ENCODE peak calls at places on chromosomes 7 and 10, in six cellular contexts. One of them, this sample, is unnamed.
A peak's percentile ranks its signal among the peaks of the same experiment; 100 is the strongest.

GRCh38 chr7:42876182-42877068 is 35.4 kb downstream of the C7orf25 start:
- DNase-seq in cardiac muscle cell: peak; percentile 73
- DNase-seq in ascending aorta: no peak
- DNase-seq in CD8-positive, alpha-beta T cell: no peak
- DNase-seq in GM12878: no peak
- DNase-seq in astrocyte of the spinal cord: peak; percentile 55
- DNase-seq in this sample: peak; percentile 66

GRCh38 chr7:96778263-96778662 is 68.6 kb upstream of the SEM1 start:
- DNase-seq in ascending aorta: no peak
- DNase-seq in astrocyte of the spinal cord: no peak
- DNase-seq in cardiac muscle cell: no peak
- DNase-seq in CD8-positive, alpha-beta T cell: no peak
- DNase-seq in GM12878: no peak
- DNase-seq in this sample: no peak

GRCh38 chr10:72038458-72039001 is 49.8 kb downstream of the SPOCK2 start:
- DNase-seq in GM12878: no peak
- DNase-seq in cardiac muscle cell: no peak
- DNase-seq in astrocyte of the spinal cord: no peak
- DNase-seq in CD8-positive, alpha-beta T cell: no peak
- DNase-seq in ascending aorta: no peak
- DNase-seq in this sample: no peak

GRCh38 chr10:70575874-70576802 is 26.4 kb downstream of the PRF1 start:
- DNase-seq in CD8-positive, alpha-beta T cell: no peak
- DNase-seq in cardiac muscle cell: peak; percentile 83
- DNase-seq in ascending aorta: no peak
- DNase-seq in astrocyte of the spinal cord: peak; percentile 83
- DNase-seq in GM12878: peak; percentile 81
- DNase-seq in this sample: peak; percentile 73

GRCh38 chr10:50452603-50453002 is 171.2 kb downstream of the SGMS1 start:
- DNase-seq in CD8-positive, alpha-beta T cell: no peak
- DNase-seq in ascending aorta: no peak
- DNase-seq in GM12878: no peak
- DNase-seq in astrocyte of the spinal cord: no peak
- DNase-seq in cardiac muscle cell: no peak
- DNase-seq in this sample: no peak

GRCh38 chr10:436911-437665 is 252.4 kb downstream of the DIP2C start:
- DNase-seq in GM12878: no peak
- DNase-seq in ascending aorta: no peak
- DNase-seq in cardiac muscle cell: no peak
- DNase-seq in astrocyte of the spinal cord: no peak
- DNase-seq in CD8-positive, alpha-beta T cell: no peak
- DNase-seq in this sample: no peak

GRCh38 chr7:157497744-157498541 is 161.1 kb downstream of the DNAJB6 start:
- DNase-seq in cardiac muscle cell: no peak
- DNase-seq in GM12878: no peak
- DNase-seq in astrocyte of the spinal cord: no peak
- DNase-seq in CD8-positive, alpha-beta T cell: no peak
- DNase-seq in ascending aorta: no peak
- DNase-seq in this sample: no peak

GRCh38 chr7:150388709-150389531 is 9.8 kb downstream of the ZNF775 start:
- DNase-seq in GM12878: no peak
- DNase-seq in cardiac muscle cell: peak; percentile 43
- DNase-seq in astrocyte of the spinal cord: peak; percentile 70
- DNase-seq in ascending aorta: no peak
- DNase-seq in CD8-positive, alpha-beta T cell: no peak
- DNase-seq in this sample: peak; percentile 82

GRCh38 chr7:71824356-71824755 is 587.8 kb downstream of the CALN1 start:
- DNase-seq in CD8-positive, alpha-beta T cell: no peak
- DNase-seq in ascending aorta: no peak
- DNase-seq in GM12878: no peak
- DNase-seq in cardiac muscle cell: no peak
- DNase-seq in astrocyte of the spinal cord: peak; percentile 89
- DNase-seq in this sample: no peak

GRCh38 chr10:119860866-119861601 is 11.6 kb downstream of the MCMBP start:
- DNase-seq in astrocyte of the spinal cord: no peak
- DNase-seq in CD8-positive, alpha-beta T cell: no peak
- DNase-seq in ascending aorta: no peak
- DNase-seq in cardiac muscle cell: no peak
- DNase-seq in GM12878: no peak
- DNase-seq in this sample: no peak

GRCh38 chr7:70721500-70721899 is 410.4 kb upstream of the GALNT17 start:
- DNase-seq in ascending aorta: no peak
- DNase-seq in astrocyte of the spinal cord: no peak
- DNase-seq in CD8-positive, alpha-beta T cell: no peak
- DNase-seq in GM12878: no peak
- DNase-seq in cardiac muscle cell: no peak
- DNase-seq in this sample: no peak

GRCh38 chr10:88466786-88467185 is 116.3 kb downstream of the RNLS start:
- DNase-seq in cardiac muscle cell: no peak
- DNase-seq in GM12878: no peak
- DNase-seq in CD8-positive, alpha-beta T cell: no peak
- DNase-seq in astrocyte of the spinal cord: no peak
- DNase-seq in ascending aorta: no peak
- DNase-seq in this sample: no peak

GRCh38 chr10:11687357-11687771 is 54.8 kb upstream of the ECHDC3 start:
- DNase-seq in astrocyte of the spinal cord: no peak
- DNase-seq in GM12878: no peak
- DNase-seq in cardiac muscle cell: no peak
- DNase-seq in CD8-positive, alpha-beta T cell: no peak
- DNase-seq in ascending aorta: no peak
- DNase-seq in this sample: no peak

GRCh38 chr7:260441-261281 is 29.3 kb upstream of the FOXL3 start:
- DNase-seq in ascending aorta: no peak
- DNase-seq in CD8-positive, alpha-beta T cell: no peak
- DNase-seq in GM12878: no peak
- DNase-seq in cardiac muscle cell: no peak
- DNase-seq in astrocyte of the spinal cord: no peak
- DNase-seq in this sample: no peak

GRCh38 chr10:27485368-27485767 is 18.7 kb upstream of the RAB18 start:
- DNase-seq in GM12878: no peak
- DNase-seq in astrocyte of the spinal cord: no peak
- DNase-seq in CD8-positive, alpha-beta T cell: no peak
- DNase-seq in ascending aorta: no peak
- DNase-seq in cardiac muscle cell: no peak
- DNase-seq in this sample: no peak

GRCh38 chr10:111486346-111486745 is 409.5 kb downstream of the ADRA2A start:
- DNase-seq in CD8-positive, alpha-beta T cell: no peak
- DNase-seq in ascending aorta: no peak
- DNase-seq in cardiac muscle cell: no peak
- DNase-seq in astrocyte of the spinal cord: no peak
- DNase-seq in GM12878: no peak
- DNase-seq in this sample: no peak

GRCh38 chr7:142711722-142712616 is 37.3 kb upstream of the PRSS1 start:
- DNase-seq in GM12878: no peak
- DNase-seq in cardiac muscle cell: peak; percentile 45
- DNase-seq in ascending aorta: no peak
- DNase-seq in astrocyte of the spinal cord: peak; percentile 40
- DNase-seq in CD8-positive, alpha-beta T cell: no peak
- DNase-seq in this sample: peak; percentile 24

GRCh38 chr7:69283421-69283820 is 314.9 kb upstream of the AUTS2 start:
- DNase-seq in cardiac muscle cell: no peak
- DNase-seq in ascending aorta: no peak
- DNase-seq in GM12878: no peak
- DNase-seq in CD8-positive, alpha-beta T cell: no peak
- DNase-seq in astrocyte of the spinal cord: peak; percentile 14
- DNase-seq in this sample: no peak

GRCh38 chr7:107318523-107319160 is 149.8 kb downstream of the HBP1 start:
- DNase-seq in CD8-positive, alpha-beta T cell: no peak
- DNase-seq in astrocyte of the spinal cord: peak; percentile 14
- DNase-seq in ascending aorta: no peak
- DNase-seq in GM12878: no peak
- DNase-seq in cardiac muscle cell: no peak
- DNase-seq in this sample: no peak

GRCh38 chr7:64887756-64888508 is 15.1 kb upstream of the ZNF273 start:
- DNase-seq in GM12878: no peak
- DNase-seq in CD8-positive, alpha-beta T cell: peak; percentile 41
- DNase-seq in ascending aorta: no peak
- DNase-seq in astrocyte of the spinal cord: no peak
- DNase-seq in cardiac muscle cell: peak; percentile 41
- DNase-seq in this sample: peak; percentile 31

GRCh38 chr7:155860461-155860839 is 48.2 kb upstream of the SHH start:
- DNase-seq in ascending aorta: no peak
- DNase-seq in astrocyte of the spinal cord: no peak
- DNase-seq in GM12878: no peak
- DNase-seq in CD8-positive, alpha-beta T cell: no peak
- DNase-seq in cardiac muscle cell: no peak
- DNase-seq in this sample: no peak

GRCh38 chr10:33334839-33335549 is 527 bp upstream of the NRP1 start:
- DNase-seq in CD8-positive, alpha-beta T cell: no peak
- DNase-seq in ascending aorta: peak; percentile 11
- DNase-seq in cardiac muscle cell: peak; percentile 86
- DNase-seq in GM12878: no peak
- DNase-seq in astrocyte of the spinal cord: peak; percentile 94
- DNase-seq in this sample: peak; percentile 74

GRCh38 chr7:151795168-151795754 is 81.7 kb downstream of the PRKAG2 start:
- DNase-seq in cardiac muscle cell: no peak
- DNase-seq in astrocyte of the spinal cord: no peak
- DNase-seq in ascending aorta: no peak
- DNase-seq in CD8-positive, alpha-beta T cell: no peak
- DNase-seq in GM12878: no peak
- DNase-seq in this sample: no peak

GRCh38 chr10:117431160-117431559 is 55.9 kb upstream of the PDZD8 start:
- DNase-seq in cardiac muscle cell: no peak
- DNase-seq in GM12878: no peak
- DNase-seq in CD8-positive, alpha-beta T cell: no peak
- DNase-seq in astrocyte of the spinal cord: no peak
- DNase-seq in ascending aorta: no peak
- DNase-seq in this sample: no peak

GRCh38 chr7:38660427-38661099 is 29.4 kb upstream of the AMPH start:
- DNase-seq in GM12878: no peak
- DNase-seq in astrocyte of the spinal cord: peak; percentile 41
- DNase-seq in CD8-positive, alpha-beta T cell: no peak
- DNase-seq in cardiac muscle cell: peak; percentile 57
- DNase-seq in ascending aorta: no peak
- DNase-seq in this sample: no peak

GRCh38 chr10:35640474-35640873 is 1.6 kb downstream of the FZD8 start:
- DNase-seq in astrocyte of the spinal cord: peak; percentile 66
- DNase-seq in ascending aorta: no peak
- DNase-seq in CD8-positive, alpha-beta T cell: no peak
- DNase-seq in cardiac muscle cell: peak; percentile 87
- DNase-seq in GM12878: no peak
- DNase-seq in this sample: peak; percentile 72

GRCh38 chr10:6140141-6140841 is 51.5 kb downstream of the RBM17 start:
- DNase-seq in astrocyte of the spinal cord: no peak
- DNase-seq in cardiac muscle cell: no peak
- DNase-seq in ascending aorta: no peak
- DNase-seq in GM12878: no peak
- DNase-seq in CD8-positive, alpha-beta T cell: no peak
- DNase-seq in this sample: no peak

DNA sequence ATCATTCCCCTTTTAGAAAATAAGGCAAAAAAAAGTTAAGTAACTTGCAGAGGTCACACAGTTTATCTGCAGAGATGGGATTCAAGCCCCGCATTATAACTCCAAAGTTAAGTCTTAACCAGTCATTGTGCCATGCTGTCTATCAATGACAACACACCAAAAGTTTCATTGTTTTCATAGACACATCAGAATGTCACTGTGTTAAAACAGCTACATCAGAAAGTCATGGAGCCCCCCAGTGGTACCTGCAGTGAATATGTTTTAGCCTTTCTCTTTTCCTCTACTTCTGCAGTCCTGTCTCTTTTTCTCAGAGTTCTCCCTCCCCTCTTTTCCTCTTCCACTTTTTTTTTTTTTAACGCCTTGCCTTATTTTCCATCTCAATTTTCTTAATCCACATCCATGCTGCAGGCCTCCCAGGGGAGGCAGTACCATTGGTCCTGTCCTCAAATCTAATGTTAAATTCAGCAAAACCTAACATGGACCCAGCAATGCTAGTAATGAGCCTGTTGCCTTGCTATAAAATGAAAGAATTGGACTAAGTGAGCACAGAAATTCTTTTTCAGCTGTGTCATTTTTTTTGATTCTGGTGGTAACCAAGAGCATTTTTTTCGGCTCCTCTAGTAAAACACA is 3.8 kb upstream of the NRCAM start:
- DNase-seq in GM12878: no peak
- DNase-seq in CD8-positive, alpha-beta T cell: no peak
- DNase-seq in cardiac muscle cell: peak; percentile 49
- DNase-seq in ascending aorta: no peak
- DNase-seq in astrocyte of the spinal cord: peak; percentile 35
- DNase-seq in this sample: peak; percentile 34
- TF ChIP-seq CTCF in GM12878: peak; percentile 60
- TF ChIP-seq CTCF in CD8-positive, alpha-beta T cell: peak; percentile 56
- TF ChIP-seq CTCF in cardiac muscle cell: peak; percentile 70
- TF ChIP-seq CTCF in ascending aorta: no peak
- TF ChIP-seq CTCF in astrocyte of the spinal cord: peak; percentile 71
- TF ChIP-seq CTCF in this sample: no peak

GRCh38 chr10:95201736-95202135 is 7.7 kb downstream of the ACSM6 start:
- DNase-seq in cardiac muscle cell: no peak
- DNase-seq in CD8-positive, alpha-beta T cell: no peak
- DNase-seq in GM12878: no peak
- DNase-seq in astrocyte of the spinal cord: no peak
- DNase-seq in ascending aorta: no peak
- DNase-seq in this sample: no peak
- TF ChIP-seq CTCF in cardiac muscle cell: peak; percentile 36
- TF ChIP-seq CTCF in CD8-positive, alpha-beta T cell: no peak
- TF ChIP-seq CTCF in GM12878: peak; percentile 18
- TF ChIP-seq CTCF in astrocyte of the spinal cord: peak; percentile 49
- TF ChIP-seq CTCF in ascending aorta: no peak
- TF ChIP-seq CTCF in this sample: no peak

GRCh38 chr10:13612654-13613373 is 26.0 kb downstream of the PRPF18 start:
- DNase-seq in GM12878: no peak
- DNase-seq in CD8-positive, alpha-beta T cell: no peak
- DNase-seq in ascending aorta: no peak
- DNase-seq in cardiac muscle cell: no peak
- DNase-seq in astrocyte of the spinal cord: no peak
- DNase-seq in this sample: no peak
- TF ChIP-seq CTCF in GM12878: no peak
- TF ChIP-seq CTCF in CD8-positive, alpha-beta T cell: no peak
- TF ChIP-seq CTCF in ascending aorta: no peak
- TF ChIP-seq CTCF in cardiac muscle cell: no peak
- TF ChIP-seq CTCF in astrocyte of the spinal cord: peak; percentile 3
- TF ChIP-seq CTCF in this sample: no peak

DNA sequence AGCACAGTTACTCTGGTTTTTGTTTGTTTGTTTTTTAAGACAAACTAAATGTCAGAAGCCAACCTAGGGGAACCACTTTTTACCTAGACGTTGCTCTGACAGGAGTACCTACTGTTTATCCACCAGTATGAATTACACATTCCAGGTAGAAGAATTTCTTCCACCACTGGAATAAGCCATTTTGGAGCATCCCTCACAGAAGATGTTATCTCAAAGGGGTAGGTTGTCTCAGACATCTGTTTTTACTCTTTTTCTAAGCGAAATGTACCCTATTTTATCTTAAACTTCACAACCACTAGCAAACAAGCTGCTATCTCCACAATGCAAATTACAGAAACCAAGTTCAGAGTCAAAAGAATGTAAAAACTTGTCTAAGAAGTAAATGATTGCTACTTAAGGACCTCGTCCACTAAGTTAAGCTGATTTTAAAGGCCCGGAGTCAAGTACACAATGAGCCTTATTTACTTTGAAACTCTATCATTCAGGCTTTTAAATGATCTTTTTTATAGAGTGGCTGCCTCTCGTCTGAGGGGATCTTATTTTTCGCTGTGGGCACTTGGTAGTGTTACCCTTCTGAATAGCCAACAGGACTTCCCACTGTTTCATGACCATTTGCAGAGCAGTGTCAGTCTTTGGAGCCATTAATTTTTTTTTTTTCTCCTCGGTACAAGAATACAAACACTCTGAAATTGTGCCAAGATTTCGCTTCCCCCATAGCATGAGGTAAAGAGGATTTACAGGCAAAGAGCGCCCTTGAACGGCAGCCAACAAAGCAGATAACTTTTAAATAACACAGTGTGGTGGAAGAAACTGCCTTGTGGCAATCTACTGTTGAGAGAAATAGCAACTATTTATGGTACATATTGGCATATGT is 15.7 kb upstream of the ARMC3 start:
- DNase-seq in CD8-positive, alpha-beta T cell: no peak
- DNase-seq in GM12878: no peak
- DNase-seq in astrocyte of the spinal cord: peak; percentile 56
- DNase-seq in cardiac muscle cell: peak; percentile 4
- DNase-seq in ascending aorta: no peak
- DNase-seq in this sample: no peak
- TF ChIP-seq CTCF in CD8-positive, alpha-beta T cell: no peak
- TF ChIP-seq CTCF in GM12878: no peak
- TF ChIP-seq CTCF in astrocyte of the spinal cord: no peak
- TF ChIP-seq CTCF in cardiac muscle cell: no peak
- TF ChIP-seq CTCF in ascending aorta: no peak
- TF ChIP-seq CTCF in this sample: no peak

This sample was measured in thyroid gland.